ENCODE peak calls at places on chromosomes 7 and 10, in eight cellular contexts. B, A, Q, N, F, D, Z and T are unnamed samples.

GRCh38 chr10:130218936-130219335 is 82.7 kb downstream of the GLRX3 start:
- DNase-seq in B (no peak), A (no peak), Q (no peak), N (no peak), F (no peak), D (no peak), Z (no peak), T (no peak)

GRCh38 chr10:94264085-94264484 is 98.7 kb downstream of the NOC3L start:
- DNase-seq in B (no peak), A (no peak), Q (no peak), N (no peak), F (no peak), D (no peak), Z (no peak), T (no peak)

GRCh38 chr7:140533394-140533872 is 54.1 kb upstream of the MKRN1 start:
- DNase-seq in B (no peak), A (no peak), Q (no peak), N (no peak), F (no peak), D (no peak), Z (peak), T (peak)

GRCh38 chr10:75397571-75397921 is 4.0 kb downstream of the ZNF503 start:
- DNase-seq in B (no peak), A (no peak), Q (no peak), N (no peak), F (no peak), D (no peak), Z (no peak), T (no peak)

GRCh38 chr7:111883241-111883640 is 320.9 kb upstream of the IMMP2L start:
- DNase-seq in B (no peak), A (no peak), Q (no peak), N (no peak), F (no peak), D (no peak), Z (no peak), T (no peak)

GRCh38 chr10:104259999-104260774 is 5.5 kb downstream of the GSTO1 start:
- DNase-seq in B (no peak), A (no peak), Q (peak), N (no peak), F (no peak), D (no peak), Z (no peak), T (no peak)

GRCh38 chr10:90969947-90970673 is 49.2 kb upstream of the ANKRD1 start:
- DNase-seq in B (no peak), A (no peak), Q (no peak), N (no peak), F (no peak), D (no peak), Z (no peak), T (no peak)

GRCh38 chr10:14153570-14154055 is 177.1 kb downstream of the FRMD4A start:
- DNase-seq in B (no peak), A (no peak), Q (peak), N (no peak), F (no peak), D (no peak), Z (no peak), T (peak)

GRCh38 chr7:147245274-147245673 is 1128.7 kb downstream of the CNTNAP2 start:
- DNase-seq in B (no peak), A (peak), Q (peak), N (peak), F (no peak), D (peak), Z (peak), T (no peak)

GRCh38 chr7:144404911-144405310 is 1.4 kb upstream of the NOBOX start:
- DNase-seq in B (no peak), A (no peak), Q (no peak), N (no peak), F (no peak), D (no peak), Z (no peak), T (no peak)

GRCh38 chr10:69965086-69965485 is 87.6 kb upstream of the MACROH2A2 start:
- DNase-seq in B (no peak), A (no peak), Q (no peak), N (peak), F (no peak), D (no peak), Z (no peak), T (no peak)

GRCh38 chr7:132234751-132235150 is 341.5 kb downstream of the PLXNA4 start:
- DNase-seq in B (no peak), A (no peak), Q (no peak), N (no peak), F (no peak), D (no peak), Z (no peak), T (no peak)

GRCh38 chr7:151696738-151697514 is 177.2 kb upstream of the RHEB start:
- DNase-seq in B (no peak), A (peak), Q (peak), N (peak), F (no peak), D (no peak), Z (peak), T (no peak)

GRCh38 chr10:13831711-13832110 is 244.9 kb downstream of the PRPF18 start:
- DNase-seq in B (no peak), A (no peak), Q (no peak), N (no peak), F (no peak), D (no peak), Z (no peak), T (no peak)

GRCh38 chr10:6990891-6991290 is 410.8 kb upstream of the PRKCQ start:
- DNase-seq in B (no peak), A (no peak), Q (no peak), N (no peak), F (peak), D (no peak), Z (no peak), T (no peak)

GRCh38 chr10:29585488-29585976 is 49.2 kb downstream of the SVIL start:
- DNase-seq in B (no peak), A (no peak), Q (peak), N (peak), F (no peak), D (no peak), Z (peak), T (no peak)

GRCh38 chr7:152666078-152666477 is 9.9 kb downstream of the XRCC2 start:
- DNase-seq in B (no peak), A (no peak), Q (no peak), N (no peak), F (no peak), D (no peak), Z (no peak), T (no peak)

GRCh38 chr7:39248693-39249090 is 271.0 kb downstream of the POU6F2 start:
- DNase-seq in B (no peak), A (no peak), Q (no peak), N (no peak), F (no peak), D (no peak), Z (no peak), T (no peak)

GRCh38 chr7:40437936-40438634 is 303.3 kb downstream of the SUGCT start:
- DNase-seq in B (no peak), A (no peak), Q (no peak), N (no peak), F (no peak), D (no peak), Z (no peak), T (no peak)

GRCh38 chr7:16587785-16588184 is 57.8 kb downstream of the ANKMY2 start:
- DNase-seq in B (no peak), A (peak), Q (no peak), N (no peak), F (no peak), D (no peak), Z (peak), T (peak)

GRCh38 chr10:47447740-47448139 is 36.2 kb downstream of the ANXA8 start:
- DNase-seq in B (no peak), A (no peak), Q (no peak), N (no peak), F (no peak), D (no peak), Z (no peak), T (no peak)

GRCh38 chr10:90842710-90843109 is 15.1 kb downstream of the HTR7 start:
- DNase-seq in B (no peak), A (no peak), Q (no peak), N (no peak), F (no peak), D (no peak), Z (no peak), T (no peak)

GRCh38 chr7:100568176-100568935 is 5.3 kb downstream of the SAP25 start:
- DNase-seq in B (no peak), A (no peak), Q (no peak), N (no peak), F (no peak), D (no peak), Z (no peak), T (peak)

GRCh38 chr10:102241444-102242117 is at the start of gene PITX3:
- DNase-seq in B (peak), A (peak), Q (peak), N (peak), F (peak), D (peak), Z (peak), T (peak)

GRCh38 chr10:4807803-4808507 is 18.1 kb upstream of the AKR1E2 start:
- DNase-seq in B (no peak), A (no peak), Q (no peak), N (no peak), F (no peak), D (no peak), Z (no peak), T (no peak)

GRCh38 chr7:74051629-74052410 is 23.8 kb downstream of the ELN start:
- DNase-seq in B (no peak), A (no peak), Q (peak), N (no peak), F (no peak), D (no peak), Z (peak), T (no peak)

GRCh38 chr7:52017802-52018679 is 701.4 kb upstream of the COBL start:
- DNase-seq in B (no peak), A (no peak), Q (no peak), N (peak), F (no peak), D (peak), Z (no peak), T (no peak)

GRCh38 chr10:69087600-69088470 is at the start of gene SRGN:
- DNase-seq in B (peak), A (no peak), Q (peak), N (peak), F (peak), D (peak), Z (no peak), T (peak)

GRCh38 chr7:134562136-134562535 is 13.2 kb downstream of the AKR1B15 start:
- DNase-seq in B (peak), A (no peak), Q (no peak), N (no peak), F (no peak), D (peak), Z (no peak), T (no peak)

GRCh38 chr7:47576031-47576908 is 5.6 kb downstream of the TNS3 start:
- DNase-seq in B (no peak), A (no peak), Q (peak), N (no peak), F (no peak), D (no peak), Z (peak), T (peak)